ENCODE peak calls at places on chromosomes 13 and 19, in seven cellular contexts. One of them, this sample, is unnamed. For H3K4me1, the result is how much of the 10 kb centered on the place peaks cover.

GRCh38 chr13:103883698-103884097 is 817.5 kb upstream of the SLC10A2 start:
- DNase-seq in CD4-positive, CD25-positive, alpha-beta regulatory T cell: no peak
- DNase-seq in CD4-positive, alpha-beta memory T cell: no peak
- DNase-seq in GM23248: peak
- DNase-seq in fibroblast of lung: peak
- DNase-seq in neural progenitor cell: no peak
- DNase-seq in psoas muscle: no peak
- DNase-seq in this sample: no peak

GRCh38 chr13:49956131-49956530 is 20.0 kb upstream of the SPRYD7 start:
- DNase-seq in neural progenitor cell: no peak
- DNase-seq in psoas muscle: no peak
- DNase-seq in CD4-positive, alpha-beta memory T cell: no peak
- DNase-seq in fibroblast of lung: no peak
- DNase-seq in CD4-positive, CD25-positive, alpha-beta regulatory T cell: no peak
- DNase-seq in GM23248: no peak
- DNase-seq in this sample: no peak

GRCh38 chr19:5269926-5270325 is 70.7 kb downstream of the PTPRS start:
- DNase-seq in psoas muscle: no peak
- DNase-seq in CD4-positive, alpha-beta memory T cell: no peak
- DNase-seq in GM23248: no peak
- DNase-seq in fibroblast of lung: no peak
- DNase-seq in CD4-positive, CD25-positive, alpha-beta regulatory T cell: no peak
- DNase-seq in neural progenitor cell: no peak
- DNase-seq in this sample: no peak

GRCh38 chr13:48232420-48233096 is 448 bp upstream of the ITM2B start:
- DNase-seq in psoas muscle: no peak
- DNase-seq in CD4-positive, alpha-beta memory T cell: no peak
- DNase-seq in CD4-positive, CD25-positive, alpha-beta regulatory T cell: no peak
- DNase-seq in fibroblast of lung: no peak
- DNase-seq in GM23248: peak
- DNase-seq in neural progenitor cell: peak
- DNase-seq in this sample: no peak

GRCh38 chr13:99486996-99487395 is 14.3 kb upstream of the TM9SF2 start:
- DNase-seq in fibroblast of lung: no peak
- DNase-seq in CD4-positive, alpha-beta memory T cell: no peak
- DNase-seq in CD4-positive, CD25-positive, alpha-beta regulatory T cell: no peak
- DNase-seq in psoas muscle: no peak
- DNase-seq in neural progenitor cell: no peak
- DNase-seq in GM23248: no peak
- DNase-seq in this sample: no peak

GRCh38 chr19:57350877-57351805 is at the start of gene ZNF304:
- DNase-seq in neural progenitor cell: peak
- DNase-seq in CD4-positive, alpha-beta memory T cell: peak
- DNase-seq in GM23248: peak
- DNase-seq in psoas muscle: peak
- DNase-seq in CD4-positive, CD25-positive, alpha-beta regulatory T cell: peak
- DNase-seq in fibroblast of lung: peak
- DNase-seq in this sample: peak

GRCh38 chr19:5308471-5309437 is 31.9 kb downstream of the PTPRS start:
- DNase-seq in GM23248: peak
- DNase-seq in CD4-positive, CD25-positive, alpha-beta regulatory T cell: no peak
- DNase-seq in neural progenitor cell: no peak
- DNase-seq in CD4-positive, alpha-beta memory T cell: no peak
- DNase-seq in fibroblast of lung: peak
- DNase-seq in psoas muscle: peak
- DNase-seq in this sample: no peak

GRCh38 chr19:10001899-10002298 is 8.4 kb downstream of the COL5A3 start:
- DNase-seq in neural progenitor cell: peak
- DNase-seq in CD4-positive, CD25-positive, alpha-beta regulatory T cell: no peak
- DNase-seq in GM23248: peak
- DNase-seq in psoas muscle: peak
- DNase-seq in CD4-positive, alpha-beta memory T cell: no peak
- DNase-seq in fibroblast of lung: no peak
- DNase-seq in this sample: no peak

GRCh38 chr19:3034845-3035541 is 5.9 kb upstream of the TLE2 start:
- DNase-seq in CD4-positive, CD25-positive, alpha-beta regulatory T cell: no peak
- DNase-seq in GM23248: peak
- DNase-seq in neural progenitor cell: peak
- DNase-seq in CD4-positive, alpha-beta memory T cell: peak
- DNase-seq in psoas muscle: peak
- DNase-seq in fibroblast of lung: peak
- DNase-seq in this sample: peak

GRCh38 chr13:94481966-94482365 is 2.5 kb upstream of the DCT start:
- DNase-seq in psoas muscle: peak
- DNase-seq in CD4-positive, alpha-beta memory T cell: no peak
- DNase-seq in fibroblast of lung: peak
- DNase-seq in CD4-positive, CD25-positive, alpha-beta regulatory T cell: no peak
- DNase-seq in neural progenitor cell: no peak
- DNase-seq in GM23248: peak
- DNase-seq in this sample: no peak

GRCh38 chr13:95197548-95197947 is 103.7 kb downstream of the ABCC4 start:
- DNase-seq in fibroblast of lung: no peak
- DNase-seq in CD4-positive, alpha-beta memory T cell: no peak
- DNase-seq in GM23248: no peak
- DNase-seq in CD4-positive, CD25-positive, alpha-beta regulatory T cell: no peak
- DNase-seq in neural progenitor cell: no peak
- DNase-seq in psoas muscle: no peak
- DNase-seq in this sample: no peak

GRCh38 chr19:10339380-10339960 is at the start of gene ICAM3:
- DNase-seq in fibroblast of lung: no peak
- DNase-seq in CD4-positive, alpha-beta memory T cell: peak
- DNase-seq in GM23248: no peak
- DNase-seq in psoas muscle: no peak
- DNase-seq in CD4-positive, CD25-positive, alpha-beta regulatory T cell: peak
- DNase-seq in neural progenitor cell: no peak
- DNase-seq in this sample: peak

DNA sequence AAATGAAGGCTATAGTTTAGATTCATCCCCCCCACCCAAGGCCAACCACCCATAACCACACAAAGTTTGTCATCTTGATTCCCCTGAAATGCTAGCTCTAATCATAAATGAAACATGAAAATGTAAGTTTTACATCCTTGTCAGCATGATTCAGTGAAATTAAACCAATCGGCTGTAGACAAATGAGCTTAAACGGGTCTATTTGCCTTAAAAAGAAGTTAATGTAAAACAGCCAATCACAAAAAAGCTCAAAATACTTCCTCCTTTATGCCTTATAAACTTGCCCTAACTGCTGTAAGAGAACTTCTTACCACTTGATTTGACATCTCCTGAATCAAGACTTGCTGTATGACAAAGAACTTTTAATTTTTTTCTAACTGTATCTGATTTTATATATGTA is 34.5 kb upstream of the MRI1 start:
- DNase-seq in fibroblast of lung: peak
- DNase-seq in psoas muscle: no peak
- DNase-seq in CD4-positive, CD25-positive, alpha-beta regulatory T cell: no peak
- DNase-seq in GM23248: peak
- DNase-seq in neural progenitor cell: no peak
- DNase-seq in CD4-positive, alpha-beta memory T cell: no peak
- DNase-seq in this sample: no peak
- H3K4me1 ChIP-seq in fibroblast of lung: under half
- H3K4me1 ChIP-seq in psoas muscle: under half
- H3K4me1 ChIP-seq in CD4-positive, CD25-positive, alpha-beta regulatory T cell: under half
- H3K4me1 ChIP-seq in GM23248: under half
- H3K4me1 ChIP-seq in neural progenitor cell: under half
- H3K4me1 ChIP-seq in CD4-positive, alpha-beta memory T cell: under half
- H3K4me1 ChIP-seq in this sample: under half

DNA sequence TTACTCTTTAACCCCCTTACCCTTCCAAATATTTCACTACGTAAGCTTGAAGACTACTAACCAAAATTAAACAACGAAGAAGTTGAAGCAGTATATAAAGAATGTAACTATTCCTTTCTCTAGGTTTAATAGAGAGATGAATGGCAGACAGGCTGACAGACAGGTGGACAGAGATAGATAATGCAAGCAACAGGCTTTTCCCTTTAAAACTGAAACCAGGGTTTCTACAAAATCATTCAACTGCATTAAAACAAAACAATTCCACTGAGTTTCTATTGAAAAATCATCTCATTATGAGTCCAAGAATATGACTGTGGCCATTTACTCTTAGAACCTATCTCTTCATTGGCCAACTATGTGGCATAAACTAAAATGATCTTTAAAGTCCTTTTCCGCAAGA is 15.2 kb downstream of the LNX2 start:
- DNase-seq in psoas muscle: no peak
- DNase-seq in fibroblast of lung: no peak
- DNase-seq in CD4-positive, alpha-beta memory T cell: no peak
- DNase-seq in GM23248: no peak
- DNase-seq in CD4-positive, CD25-positive, alpha-beta regulatory T cell: no peak
- DNase-seq in neural progenitor cell: no peak
- DNase-seq in this sample: no peak
- H3K4me1 ChIP-seq in psoas muscle: under half
- H3K4me1 ChIP-seq in fibroblast of lung: under half
- H3K4me1 ChIP-seq in CD4-positive, alpha-beta memory T cell: under half
- H3K4me1 ChIP-seq in GM23248: under half
- H3K4me1 ChIP-seq in CD4-positive, CD25-positive, alpha-beta regulatory T cell: under half
- H3K4me1 ChIP-seq in neural progenitor cell: under half
- H3K4me1 ChIP-seq in this sample: under half

DNA sequence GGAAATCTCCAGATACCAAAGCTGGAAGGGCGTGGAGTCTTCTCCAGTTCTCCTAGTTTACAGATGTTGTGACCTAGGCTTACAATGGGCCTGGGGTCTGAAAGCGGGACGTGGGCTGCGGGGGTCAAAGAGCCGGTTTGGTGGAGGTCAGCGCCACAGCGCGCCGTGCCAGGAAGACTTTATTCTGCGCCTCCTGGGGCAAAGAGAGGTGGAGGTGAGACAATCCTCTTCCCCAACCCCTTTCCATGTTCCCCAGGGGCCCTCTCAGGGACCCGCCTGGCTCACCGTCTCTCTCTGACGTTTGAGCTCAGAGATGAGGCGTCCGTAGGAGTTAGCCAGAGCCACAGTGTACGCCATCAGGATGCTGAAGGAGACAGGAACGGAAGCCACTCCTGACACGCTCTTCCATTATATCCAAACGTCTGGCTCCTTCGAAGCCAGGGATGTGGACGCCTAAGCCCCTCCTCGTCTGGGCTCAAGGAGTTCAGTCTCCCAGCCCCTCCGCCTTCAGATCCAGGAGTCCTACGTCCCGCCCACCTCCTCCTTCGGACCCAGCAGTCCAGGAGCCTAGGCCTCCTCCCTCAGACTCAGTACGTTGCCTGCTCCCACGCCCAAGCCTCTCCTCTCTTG is 776 bp upstream of the LENG1 start:
- DNase-seq in CD4-positive, CD25-positive, alpha-beta regulatory T cell: no peak
- DNase-seq in neural progenitor cell: peak
- DNase-seq in CD4-positive, alpha-beta memory T cell: no peak
- DNase-seq in GM23248: peak
- DNase-seq in psoas muscle: no peak
- DNase-seq in fibroblast of lung: peak
- DNase-seq in this sample: no peak
- H3K4me1 ChIP-seq in CD4-positive, CD25-positive, alpha-beta regulatory T cell: half or more
- H3K4me1 ChIP-seq in neural progenitor cell: under half
- H3K4me1 ChIP-seq in CD4-positive, alpha-beta memory T cell: half or more
- H3K4me1 ChIP-seq in GM23248: under half
- H3K4me1 ChIP-seq in psoas muscle: under half
- H3K4me1 ChIP-seq in fibroblast of lung: under half
- H3K4me1 ChIP-seq in this sample: half or more

GRCh38 chr19:29843180-29844051 is 31.6 kb downstream of the CCNE1 start:
- DNase-seq in neural progenitor cell: peak
- DNase-seq in CD4-positive, alpha-beta memory T cell: no peak
- DNase-seq in psoas muscle: peak
- DNase-seq in fibroblast of lung: no peak
- DNase-seq in GM23248: peak
- DNase-seq in CD4-positive, CD25-positive, alpha-beta regulatory T cell: peak
- DNase-seq in this sample: peak
- H3K4me1 ChIP-seq in neural progenitor cell: under half
- H3K4me1 ChIP-seq in CD4-positive, alpha-beta memory T cell: under half
- H3K4me1 ChIP-seq in psoas muscle: under half
- H3K4me1 ChIP-seq in fibroblast of lung: under half
- H3K4me1 ChIP-seq in GM23248: under half
- H3K4me1 ChIP-seq in CD4-positive, CD25-positive, alpha-beta regulatory T cell: under half
- H3K4me1 ChIP-seq in this sample: under half

GRCh38 chr13:38662362-38662761 is 24.5 kb upstream of the FREM2 start:
- DNase-seq in CD4-positive, CD25-positive, alpha-beta regulatory T cell: no peak
- DNase-seq in CD4-positive, alpha-beta memory T cell: no peak
- DNase-seq in fibroblast of lung: peak
- DNase-seq in psoas muscle: no peak
- DNase-seq in neural progenitor cell: no peak
- DNase-seq in GM23248: peak
- DNase-seq in this sample: no peak

GRCh38 chr13:38661276-38661675 is 25.6 kb upstream of the FREM2 start:
- DNase-seq in neural progenitor cell: no peak
- DNase-seq in CD4-positive, alpha-beta memory T cell: no peak
- DNase-seq in GM23248: peak
- DNase-seq in CD4-positive, CD25-positive, alpha-beta regulatory T cell: no peak
- DNase-seq in psoas muscle: no peak
- DNase-seq in fibroblast of lung: peak
- DNase-seq in this sample: no peak

GRCh38 chr13:38669234-38669964 is 17.5 kb upstream of the FREM2 start:
- DNase-seq in GM23248: no peak
- DNase-seq in neural progenitor cell: no peak
- DNase-seq in psoas muscle: no peak
- DNase-seq in CD4-positive, alpha-beta memory T cell: no peak
- DNase-seq in fibroblast of lung: no peak
- DNase-seq in CD4-positive, CD25-positive, alpha-beta regulatory T cell: no peak
- DNase-seq in this sample: no peak

GRCh38 chr13:38667526-38668094 is 19.3 kb upstream of the FREM2 start:
- DNase-seq in neural progenitor cell: no peak
- DNase-seq in GM23248: no peak
- DNase-seq in CD4-positive, alpha-beta memory T cell: no peak
- DNase-seq in psoas muscle: no peak
- DNase-seq in CD4-positive, CD25-positive, alpha-beta regulatory T cell: no peak
- DNase-seq in fibroblast of lung: no peak
- DNase-seq in this sample: no peak

DNA sequence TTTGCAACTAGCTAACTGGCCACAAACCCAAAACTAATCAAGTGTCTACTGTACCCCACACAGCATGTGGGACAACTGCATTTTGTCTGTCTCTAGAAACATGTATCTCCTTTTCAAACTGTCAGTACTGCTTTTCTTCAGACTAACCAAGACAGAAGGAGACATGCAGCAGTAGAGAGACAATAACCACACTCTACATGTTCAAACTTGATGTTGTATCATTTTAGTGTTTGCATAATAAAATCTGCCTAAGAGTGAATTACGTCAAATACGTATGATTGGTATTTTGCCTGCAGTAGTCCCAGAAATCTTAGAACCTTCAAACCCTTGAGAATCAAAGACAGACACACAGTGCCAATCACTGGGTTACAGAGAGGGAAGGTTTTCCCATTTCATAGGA is 22.0 kb upstream of the FREM2 start:
- DNase-seq in CD4-positive, CD25-positive, alpha-beta regulatory T cell: no peak
- DNase-seq in GM23248: no peak
- DNase-seq in CD4-positive, alpha-beta memory T cell: no peak
- DNase-seq in neural progenitor cell: no peak
- DNase-seq in psoas muscle: no peak
- DNase-seq in fibroblast of lung: no peak
- DNase-seq in this sample: no peak
- H3K4me1 ChIP-seq in CD4-positive, CD25-positive, alpha-beta regulatory T cell: under half
- H3K4me1 ChIP-seq in GM23248: under half
- H3K4me1 ChIP-seq in CD4-positive, alpha-beta memory T cell: under half
- H3K4me1 ChIP-seq in neural progenitor cell: under half
- H3K4me1 ChIP-seq in psoas muscle: under half
- H3K4me1 ChIP-seq in fibroblast of lung: under half
- H3K4me1 ChIP-seq in this sample: under half

This sample was measured in CD8-positive, alpha-beta memory T cell.